ENCODE peak calls at places on chromosomes 13 and 19, in seven cellular contexts. D is ascending aorta; Z is OCI-LY7; S is spleen; A is CD8-positive, alpha-beta T cell; W is pancreas; K is SJSA1. F is an unnamed sample.
A peak's percentile ranks its signal among the peaks of the same experiment; 100 is the strongest.

GRCh38 chr19:5691930-5692784 is 2.1 kb downstream of the RPL36 start:
- DNase-seq in D (no peak), Z (peak; percentile 32), S (peak; percentile 80), A (no peak), W (peak; percentile 67), K (peak; percentile 45), F (no peak)

GRCh38 chr13:41257535-41257934 is 5.8 kb downstream of the MTRF1 start:
- DNase-seq in D (no peak), Z (no peak), S (no peak), A (no peak), W (no peak), K (no peak), F (no peak)

GRCh38 chr13:34469212-34469983 is 472.7 kb upstream of the NBEA start:
- DNase-seq in D (no peak), Z (no peak), S (no peak), A (no peak), W (no peak), K (no peak), F (no peak)

GRCh38 chr13:44575741-44576395 is at the start of gene TSC22D1:
- DNase-seq in D (peak; percentile 75), Z (peak; percentile 38), S (peak; percentile 89), A (peak; percentile 41), W (peak; percentile 77), K (peak; percentile 51), F (peak; percentile 61)

GRCh38 chr13:60494296-60494695 is 97.3 kb downstream of the TDRD3 start:
- DNase-seq in D (no peak), Z (no peak), S (no peak), A (no peak), W (no peak), K (no peak), F (no peak)

GRCh38 chr13:30818323-30818960 is 83.1 kb downstream of the ALOX5AP start:
- DNase-seq in D (peak; percentile 70), Z (no peak), S (no peak), A (no peak), W (no peak), K (no peak), F (no peak)

GRCh38 chr19:45311640-45312039 is 11.0 kb downstream of the CKM start:
- DNase-seq in D (no peak), Z (no peak), S (no peak), A (no peak), W (no peak), K (no peak), F (no peak)

GRCh38 chr13:111122056-111122455 is 6.9 kb downstream of the ARHGEF7 start:
- DNase-seq in D (no peak), Z (no peak), S (no peak), A (no peak), W (no peak), K (no peak), F (no peak)

GRCh38 chr19:9945319-9945966 is 9.1 kb upstream of the OLFM2 start:
- DNase-seq in D (peak; percentile 95), Z (no peak), S (no peak), A (no peak), W (no peak), K (peak; percentile 97), F (peak; percentile 54)

GRCh38 chr13:65378943-65379519 is 1851.1 kb downstream of the PCDH9 start:
- DNase-seq in D (no peak), Z (peak; percentile 8), S (no peak), A (no peak), W (no peak), K (no peak), F (no peak)

GRCh38 chr19:29805026-29805925 is 6.5 kb upstream of the CCNE1 start:
- DNase-seq in D (no peak), Z (no peak), S (peak; percentile 46), A (no peak), W (no peak), K (no peak), F (no peak)

GRCh38 chr19:29239220-29239776 is 26.3 kb upstream of the UQCRFS1 start:
- DNase-seq in D (no peak), Z (no peak), S (no peak), A (no peak), W (no peak), K (no peak), F (no peak)

GRCh38 chr13:23020246-23020843 is 160.4 kb upstream of the SGCG start:
- DNase-seq in D (peak; percentile 64), Z (peak; percentile 58), S (no peak), A (no peak), W (no peak), K (no peak), F (peak; percentile 44)

DNA sequence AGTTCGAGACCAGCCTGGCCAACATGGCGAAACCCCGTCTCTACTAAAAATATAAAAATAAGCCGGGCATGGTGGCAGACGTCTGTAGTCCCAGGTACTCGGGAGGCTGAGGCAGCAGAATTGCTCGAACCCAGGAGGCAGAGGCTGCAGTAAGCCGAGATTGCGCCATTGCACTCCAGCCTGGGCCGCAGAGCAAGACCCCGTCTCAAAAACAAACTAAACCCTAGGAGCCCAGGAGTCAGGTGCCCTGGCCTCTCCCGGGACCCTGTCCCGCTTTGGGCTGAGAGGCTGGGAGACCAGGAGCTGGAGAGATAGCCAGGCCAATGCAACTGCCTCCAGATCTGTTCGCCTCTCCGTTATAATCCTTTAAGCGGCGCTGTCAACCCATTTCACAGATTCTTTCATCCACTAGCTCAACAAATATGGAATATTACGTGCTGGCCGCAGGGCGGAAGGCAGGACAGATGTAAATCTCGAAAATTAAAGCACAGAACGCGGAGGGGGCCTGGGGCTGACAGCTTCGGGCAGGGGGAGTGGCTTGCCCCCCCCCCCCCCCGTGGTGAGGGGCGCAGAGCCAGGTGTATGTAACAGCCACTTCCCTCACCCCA is 5.3 kb upstream of the MYBPC2 start:
- DNase-seq in D (no peak), Z (no peak), S (no peak), A (no peak), W (no peak), K (no peak), F (no peak)
- H3K27ac ChIP-seq in D (no peak overlapping the region), Z (peak overlapping the region; percentile 87), S (peak overlapping the region; percentile 62), A (no peak overlapping the region), W (no peak overlapping the region), K (no peak overlapping the region), F (no peak overlapping the region)

DNA sequence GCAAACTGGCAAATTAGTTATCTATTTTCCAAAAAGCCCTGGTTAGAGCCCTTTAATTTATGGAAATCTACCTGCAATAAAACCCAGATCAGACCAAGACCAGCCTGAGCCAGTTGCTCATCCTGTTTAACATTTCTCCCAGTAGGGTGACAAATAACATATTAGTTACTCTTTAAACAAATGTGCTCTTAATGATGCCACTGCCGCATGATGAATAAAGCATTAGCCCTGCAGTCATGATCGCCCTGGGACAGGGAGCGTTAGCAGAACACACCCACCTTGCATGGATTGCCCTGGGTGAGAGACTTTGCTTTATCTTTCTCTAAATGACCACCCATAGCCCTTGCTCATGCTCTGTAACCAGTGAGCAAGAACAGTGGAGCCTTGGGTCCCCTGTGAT is 362.4 kb downstream of the ENOX1 start:
- DNase-seq in D (no peak), Z (no peak), S (no peak), A (no peak), W (no peak), K (no peak), F (no peak)
- H3K27ac ChIP-seq in D (no peak overlapping the region), Z (no peak overlapping the region), S (no peak overlapping the region), A (no peak overlapping the region), W (no peak overlapping the region), K (no peak overlapping the region), F (no peak overlapping the region)

GRCh38 chr19:42524943-42525342 is 3.3 kb downstream of the CEACAM1 start:
- DNase-seq in D (no peak), Z (no peak), S (no peak), A (no peak), W (no peak), K (no peak), F (no peak)

GRCh38 chr19:42531313-42531712 is 3.0 kb upstream of the CEACAM1 start:
- DNase-seq in D (peak; percentile 18), Z (no peak), S (no peak), A (no peak), W (no peak), K (peak; percentile 24), F (no peak)

GRCh38 chr19:42532881-42533280 is 4.6 kb upstream of the CEACAM1 start:
- DNase-seq in D (no peak), Z (no peak), S (no peak), A (no peak), W (no peak), K (peak; percentile 14), F (no peak)

GRCh38 chr19:42529248-42529764 is 1.0 kb upstream of the CEACAM1 start:
- DNase-seq in D (peak; percentile 70), Z (peak; percentile 84), S (peak; percentile 89), A (peak; percentile 43), W (peak; percentile 86), K (no peak), F (peak; percentile 79)

DNA sequence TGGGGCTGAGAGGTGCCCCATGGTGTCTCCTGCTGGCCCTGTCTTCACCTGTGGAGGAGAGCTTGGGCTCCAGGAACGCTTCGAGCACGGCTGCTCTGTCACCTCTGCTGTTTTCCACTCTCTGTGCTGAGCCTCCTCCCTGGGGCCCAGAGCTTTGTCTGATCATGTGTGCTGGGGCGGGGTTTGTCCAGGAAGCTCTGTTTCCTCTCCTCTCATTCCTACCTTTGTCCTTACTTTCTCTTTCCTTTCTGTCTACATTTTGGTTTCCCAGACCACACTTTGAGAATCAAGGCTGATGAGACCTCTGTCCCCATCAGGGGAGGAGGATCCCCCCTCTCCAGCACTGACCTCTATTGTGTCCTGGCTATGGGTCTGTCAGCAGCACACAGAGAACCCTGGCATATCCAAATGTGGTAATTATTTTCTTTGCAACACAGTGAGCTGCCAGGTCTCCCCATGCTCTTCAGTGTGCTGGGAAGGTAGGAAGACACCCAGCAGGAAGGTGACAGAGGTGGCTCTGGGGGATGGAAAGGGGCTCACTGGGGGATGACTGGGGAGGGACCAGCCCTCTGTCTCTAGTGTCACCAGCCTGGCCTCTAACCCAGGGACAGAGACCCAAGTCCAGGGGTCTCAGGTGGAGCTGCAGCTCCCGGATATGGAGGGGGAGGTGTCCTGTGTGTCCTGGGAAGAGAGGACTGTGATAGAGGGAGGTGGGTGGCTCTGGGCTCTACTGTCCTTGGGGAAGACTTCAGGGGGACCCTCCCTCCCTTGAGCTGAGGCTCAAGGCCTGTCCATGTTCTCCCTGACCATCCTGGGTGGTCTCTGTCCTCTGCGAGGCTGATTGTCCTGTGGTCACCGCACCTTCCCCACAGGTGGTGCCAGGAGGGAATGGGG is at the start of gene CEACAM1:
- DNase-seq in D (peak; percentile 60), Z (peak; percentile 68), S (peak; percentile 90), A (no peak), W (no peak), K (peak; percentile 35), F (no peak)
- H3K27ac ChIP-seq in D (no peak within 1 kb of the TSS), Z (peak within 1 kb of the TSS; percentile 45), S (peak within 1 kb of the TSS; percentile 84), A (no peak within 1 kb of the TSS), W (peak within 1 kb of the TSS; percentile 38), K (no peak within 1 kb of the TSS), F (no peak within 1 kb of the TSS)

DNA sequence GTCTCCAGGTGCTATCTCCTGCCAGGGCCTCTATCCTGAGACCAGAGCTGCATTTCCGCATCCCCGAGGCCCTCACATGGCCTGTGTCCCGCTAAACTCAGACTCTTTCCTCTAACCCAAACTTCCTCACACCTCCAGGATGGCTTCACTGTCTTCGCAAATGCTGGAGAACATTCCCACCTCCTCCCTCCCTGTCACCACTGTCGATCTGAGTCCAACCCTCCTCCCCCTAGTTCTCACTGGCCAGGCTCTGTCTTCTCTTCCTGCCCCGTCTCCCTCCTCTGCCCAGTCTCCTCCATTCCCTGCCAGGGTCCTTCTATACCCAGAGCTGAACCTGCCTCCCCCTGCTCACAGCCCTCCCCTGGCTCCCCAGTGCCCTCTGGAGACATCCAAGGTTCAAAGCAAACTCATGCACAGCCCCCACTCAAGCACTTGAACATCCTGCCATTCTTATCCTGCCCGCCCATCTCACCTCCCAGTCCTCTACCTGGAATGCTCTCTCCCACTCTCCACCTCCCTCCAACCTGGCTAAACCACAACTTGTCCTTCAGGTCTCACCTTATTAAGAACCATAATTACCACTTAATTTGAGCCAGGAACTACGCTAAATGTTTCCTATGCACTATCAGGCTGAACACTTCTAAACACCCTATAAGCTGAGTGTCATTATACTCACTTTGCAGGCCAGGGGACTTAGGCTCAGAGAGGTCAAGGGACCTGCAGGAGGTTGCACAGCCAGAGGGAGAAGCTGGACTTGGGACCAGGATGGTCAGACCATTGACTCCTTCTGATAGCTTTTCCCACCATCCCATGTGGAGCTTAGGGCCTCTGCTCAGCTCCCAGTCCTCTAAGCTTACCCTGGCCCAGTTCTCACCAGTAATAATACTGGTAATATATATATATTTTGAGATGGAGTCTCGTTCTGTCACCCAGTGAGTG is 961 bp upstream of the VSIG10L start:
- DNase-seq in D (no peak), Z (no peak), S (no peak), A (no peak), W (no peak), K (no peak), F (no peak)
- H3K27ac ChIP-seq in D (no peak overlapping the region), Z (no peak overlapping the region), S (no peak overlapping the region), A (no peak overlapping the region), W (no peak overlapping the region), K (no peak overlapping the region), F (no peak overlapping the region)